ENCODE peak calls at places on chromosomes 6 and 20, in seven cellular contexts. One of them, this sample, is unnamed.

GRCh38 chr6:146950351-146950835 is 253.8 kb upstream of the STXBP5 start:
- DNase-seq in NCI-H748 treated with DMSO at 0.1 percent for 48 hours: no peak
- DNase-seq in HL-60: peak; percentile 51
- DNase-seq in fibroblast of pulmonary artery: peak; percentile 59
- DNase-seq in stimulated activated CD8-positive, alpha-beta memory T cell treated with anti-CD3 and anti-CD28 coated beads, Interleukin-15, amount 100 ng/mL, for 4 hours: no peak
- DNase-seq in CD8-positive, alpha-beta memory T cell: no peak
- DNase-seq in sigmoid colon: no peak
- DNase-seq in this sample: peak; percentile 35

GRCh38 chr6:137866200-137866913 is 702 bp upstream of the TNFAIP3 start:
- DNase-seq in HL-60: no peak
- DNase-seq in sigmoid colon: peak; percentile 82
- DNase-seq in fibroblast of pulmonary artery: no peak
- DNase-seq in stimulated activated CD8-positive, alpha-beta memory T cell treated with anti-CD3 and anti-CD28 coated beads, Interleukin-15, amount 100 ng/mL, for 4 hours: peak; percentile 14
- DNase-seq in CD8-positive, alpha-beta memory T cell: no peak
- DNase-seq in NCI-H748 treated with DMSO at 0.1 percent for 48 hours: no peak
- DNase-seq in this sample: no peak

GRCh38 chr6:109455502-109456282 is at the start of gene MICAL1:
- DNase-seq in stimulated activated CD8-positive, alpha-beta memory T cell treated with anti-CD3 and anti-CD28 coated beads, Interleukin-15, amount 100 ng/mL, for 4 hours: peak; percentile 36
- DNase-seq in HL-60: peak; percentile 58
- DNase-seq in sigmoid colon: peak; percentile 82
- DNase-seq in CD8-positive, alpha-beta memory T cell: peak; percentile 88
- DNase-seq in fibroblast of pulmonary artery: peak; percentile 57
- DNase-seq in NCI-H748 treated with DMSO at 0.1 percent for 48 hours: peak; percentile 38
- DNase-seq in this sample: peak; percentile 58

GRCh38 chr6:11212625-11213024 is 19.8 kb downstream of the NEDD9 start:
- DNase-seq in CD8-positive, alpha-beta memory T cell: no peak
- DNase-seq in NCI-H748 treated with DMSO at 0.1 percent for 48 hours: no peak
- DNase-seq in fibroblast of pulmonary artery: peak; percentile 89
- DNase-seq in stimulated activated CD8-positive, alpha-beta memory T cell treated with anti-CD3 and anti-CD28 coated beads, Interleukin-15, amount 100 ng/mL, for 4 hours: no peak
- DNase-seq in sigmoid colon: peak; percentile 83
- DNase-seq in HL-60: no peak
- DNase-seq in this sample: peak; percentile 98

GRCh38 chr6:44416103-44416502 is 28.6 kb downstream of the CDC5L start:
- DNase-seq in HL-60: no peak
- DNase-seq in sigmoid colon: no peak
- DNase-seq in fibroblast of pulmonary artery: peak; percentile 36
- DNase-seq in CD8-positive, alpha-beta memory T cell: no peak
- DNase-seq in stimulated activated CD8-positive, alpha-beta memory T cell treated with anti-CD3 and anti-CD28 coated beads, Interleukin-15, amount 100 ng/mL, for 4 hours: no peak
- DNase-seq in NCI-H748 treated with DMSO at 0.1 percent for 48 hours: no peak
- DNase-seq in this sample: no peak

GRCh38 chr20:55605594-55605993 is 399.7 kb downstream of the CBLN4 start:
- DNase-seq in NCI-H748 treated with DMSO at 0.1 percent for 48 hours: no peak
- DNase-seq in stimulated activated CD8-positive, alpha-beta memory T cell treated with anti-CD3 and anti-CD28 coated beads, Interleukin-15, amount 100 ng/mL, for 4 hours: no peak
- DNase-seq in HL-60: no peak
- DNase-seq in CD8-positive, alpha-beta memory T cell: no peak
- DNase-seq in fibroblast of pulmonary artery: no peak
- DNase-seq in sigmoid colon: no peak
- DNase-seq in this sample: no peak

GRCh38 chr6:12980741-12981140 is 264.2 kb downstream of the PHACTR1 start:
- DNase-seq in sigmoid colon: no peak
- DNase-seq in stimulated activated CD8-positive, alpha-beta memory T cell treated with anti-CD3 and anti-CD28 coated beads, Interleukin-15, amount 100 ng/mL, for 4 hours: no peak
- DNase-seq in NCI-H748 treated with DMSO at 0.1 percent for 48 hours: no peak
- DNase-seq in fibroblast of pulmonary artery: no peak
- DNase-seq in HL-60: no peak
- DNase-seq in CD8-positive, alpha-beta memory T cell: no peak
- DNase-seq in this sample: no peak

GRCh38 chr6:26272171-26272631 is 92.8 kb upstream of the BTN3A2 start:
- DNase-seq in sigmoid colon: peak; percentile 74
- DNase-seq in CD8-positive, alpha-beta memory T cell: peak; percentile 67
- DNase-seq in fibroblast of pulmonary artery: no peak
- DNase-seq in NCI-H748 treated with DMSO at 0.1 percent for 48 hours: peak; percentile 82
- DNase-seq in HL-60: no peak
- DNase-seq in stimulated activated CD8-positive, alpha-beta memory T cell treated with anti-CD3 and anti-CD28 coated beads, Interleukin-15, amount 100 ng/mL, for 4 hours: no peak
- DNase-seq in this sample: peak; percentile 38

GRCh38 chr6:26094036-26094435 is 6.8 kb downstream of the HFE start:
- DNase-seq in stimulated activated CD8-positive, alpha-beta memory T cell treated with anti-CD3 and anti-CD28 coated beads, Interleukin-15, amount 100 ng/mL, for 4 hours: no peak
- DNase-seq in HL-60: no peak
- DNase-seq in fibroblast of pulmonary artery: no peak
- DNase-seq in CD8-positive, alpha-beta memory T cell: no peak
- DNase-seq in sigmoid colon: no peak
- DNase-seq in NCI-H748 treated with DMSO at 0.1 percent for 48 hours: no peak
- DNase-seq in this sample: no peak

GRCh38 chr20:34639755-34640222 is 37.1 kb downstream of the PIGU start:
- DNase-seq in stimulated activated CD8-positive, alpha-beta memory T cell treated with anti-CD3 and anti-CD28 coated beads, Interleukin-15, amount 100 ng/mL, for 4 hours: no peak
- DNase-seq in HL-60: no peak
- DNase-seq in CD8-positive, alpha-beta memory T cell: no peak
- DNase-seq in fibroblast of pulmonary artery: no peak
- DNase-seq in NCI-H748 treated with DMSO at 0.1 percent for 48 hours: peak; percentile 80
- DNase-seq in sigmoid colon: no peak
- DNase-seq in this sample: no peak

This sample was measured in NCI-H226.